ENCODE peak calls at places on chromosomes 7 and 10, in ten cellular contexts. Z, Y, T, M, N, C, Q, H, U and K are unnamed samples.

GRCh38 chr7:128941323-128941890 is 3.7 kb downstream of the IRF5 start:
- DNase-seq in C (no peak), Q (no peak), N (no peak), U (no peak), Y (no peak), T (no peak), Z (no peak), M (no peak), H (no peak), K (no peak)

GRCh38 chr10:111758593-111758992 is 425.0 kb downstream of the GPAM start:
- DNase-seq in T (no peak), Q (no peak), Z (no peak), C (no peak), H (no peak), Y (no peak), U (no peak), M (no peak), N (no peak), K (no peak)

GRCh38 chr7:129295015-129295423 is 70.2 kb downstream of the AHCYL2 start:
- DNase-seq in C (peak; percentile 27), N (no peak), Y (no peak), T (no peak), H (no peak), Z (no peak), M (peak; percentile 21), U (no peak), Q (peak; percentile 96), K (no peak)

GRCh38 chr10:72170263-72170662 is 45.5 kb upstream of the ANAPC16 start:
- DNase-seq in Z (no peak), T (no peak), C (no peak), M (peak; percentile 84), U (peak; percentile 78), N (no peak), Q (no peak), H (no peak), Y (peak; percentile 95), K (no peak)

GRCh38 chr10:44935201-44935960 is 24.2 kb upstream of the RASSF4 start:
- DNase-seq in M (no peak), N (no peak), T (no peak), Q (peak; percentile 89), U (no peak), Y (peak; percentile 23), C (no peak), Z (no peak), H (no peak), K (peak; percentile 69)

GRCh38 chr7:2972531-2973161 is 71.0 kb downstream of the CARD11 start:
- DNase-seq in U (no peak), H (no peak), T (no peak), Z (no peak), N (peak; percentile 10), Y (no peak), M (no peak), Q (no peak), C (no peak), K (no peak)

GRCh38 chr7:78472519-78472918 is 673.9 kb downstream of the PHTF2 start:
- DNase-seq in C (no peak), H (no peak), N (no peak), T (no peak), Z (no peak), M (no peak), Q (peak; percentile 88), U (no peak), Y (no peak), K (no peak)

GRCh38 chr10:43105119-43105792 is 28.4 kb downstream of the RET start:
- DNase-seq in M (peak; percentile 79), N (peak; percentile 88), H (peak; percentile 85), Z (peak; percentile 53), Y (peak; percentile 70), C (peak; percentile 71), Q (peak; percentile 83), T (peak; percentile 60), U (peak; percentile 63), K (peak; percentile 55)

GRCh38 chr10:87603769-87604168 is 55.9 kb upstream of the PAPSS2 start:
- DNase-seq in T (no peak), C (no peak), Q (no peak), M (no peak), Y (no peak), N (no peak), Z (no peak), H (no peak), U (no peak), K (no peak)

GRCh38 chr10:24202181-24202570 is 6.8 kb upstream of the KIAA1217 start:
- DNase-seq in Q (no peak), Y (no peak), N (no peak), M (no peak), Z (no peak), H (no peak), T (no peak), U (no peak), C (no peak), K (no peak)

GRCh38 chr10:15369642-15370211 is 1.4 kb downstream of the FAM171A1 start:
- DNase-seq in U (no peak), Z (no peak), M (no peak), H (no peak), Y (no peak), C (peak; percentile 21), T (no peak), N (peak; percentile 20), Q (peak; percentile 33), K (no peak)

GRCh38 chr7:20164420-20165145 is 52.6 kb downstream of the MACC1 start:
- DNase-seq in U (no peak), N (no peak), Y (no peak), Z (no peak), T (no peak), H (no peak), C (no peak), Q (peak; percentile 76), M (no peak), K (no peak)

GRCh38 chr7:23594879-23595604 is 2.1 kb upstream of the CCDC126 start:
- DNase-seq in N (peak; percentile 38), T (no peak), Q (no peak), Y (no peak), H (peak; percentile 68), Z (no peak), U (no peak), M (no peak), C (no peak), K (peak; percentile 72)

GRCh38 chr7:81299272-81299671 is 380.4 kb upstream of the SEMA3C start:
- DNase-seq in Z (no peak), Y (peak; percentile 66), U (peak; percentile 79), H (no peak), M (peak; percentile 45), Q (peak; percentile 97), N (no peak), T (no peak), C (no peak), K (peak; percentile 67)

GRCh38 chr7:2278026-2278425 is 36.0 kb downstream of the NUDT1 start:
- DNase-seq in Z (no peak), U (no peak), N (no peak), T (no peak), M (no peak), Q (no peak), C (no peak), Y (no peak), H (no peak), K (no peak)